ENCODE peak calls at places on chromosomes 11 and 22, in four cellular contexts. L is adrenal gland; A is effector memory CD4-positive, alpha-beta T cell; O is left ventricle myocardium inferior. G is an unnamed sample.

GRCh38 chr11:3627291-3627690 is 14.5 kb downstream of the ART5 start:
- DNase-seq in A (no peak), L (no peak), O (no peak), G (no peak)

GRCh38 chr22:45974498-45974897 is 2.5 kb downstream of the WNT7B start:
- DNase-seq in A (no peak), L (no peak), O (no peak), G (no peak)

GRCh38 chr11:19524171-19524671 is 188.4 kb upstream of the NAV2 start:
- DNase-seq in O (no peak), L (peak; percentile 30), A (no peak), G (no peak)

GRCh38 chr11:131674051-131674755 is 303.8 kb downstream of the NTM start:
- DNase-seq in L (peak; percentile 80), A (no peak), O (peak; percentile 70), G (no peak)

GRCh38 chr22:32880906-32881596 is 79.5 kb downstream of the TIMP3 start:
- DNase-seq in L (peak; percentile 87), O (peak; percentile 89), A (no peak), G (no peak)

GRCh38 chr22:43136255-43136654 is 6.9 kb downstream of the MCAT start:
- DNase-seq in L (no peak), O (peak; percentile 41), A (no peak), G (no peak)

GRCh38 chr22:20565079-20565734 is 57.8 kb downstream of the MED15 start:
- DNase-seq in O (no peak), A (peak; percentile 25), L (no peak), G (no peak)

GRCh38 chr22:36027960-36028645 is 521 bp downstream of the RBFOX2 start:
- DNase-seq in A (no peak), L (peak; percentile 45), O (no peak), G (no peak)

GRCh38 chr11:121452609-121453150 is at the start of gene SORL1-AS1:
- DNase-seq in L (no peak), O (no peak), A (peak; percentile 67), G (no peak)

GRCh38 chr11:14339356-14339755 is 19.6 kb downstream of the RRAS2 start:
- DNase-seq in A (no peak), O (no peak), L (no peak), G (no peak)

GRCh38 chr11:14334193-14334592 is 24.8 kb downstream of the RRAS2 start:
- DNase-seq in L (no peak), O (no peak), A (no peak), G (no peak)

GRCh38 chr11:14334893-14335292 is 24.1 kb downstream of the RRAS2 start:
- DNase-seq in A (no peak), L (no peak), O (no peak), G (no peak)

GRCh38 chr11:14336507-14337503 is 22.2 kb downstream of the RRAS2 start:
- DNase-seq in O (no peak), A (no peak), L (no peak), G (no peak)

DNA sequence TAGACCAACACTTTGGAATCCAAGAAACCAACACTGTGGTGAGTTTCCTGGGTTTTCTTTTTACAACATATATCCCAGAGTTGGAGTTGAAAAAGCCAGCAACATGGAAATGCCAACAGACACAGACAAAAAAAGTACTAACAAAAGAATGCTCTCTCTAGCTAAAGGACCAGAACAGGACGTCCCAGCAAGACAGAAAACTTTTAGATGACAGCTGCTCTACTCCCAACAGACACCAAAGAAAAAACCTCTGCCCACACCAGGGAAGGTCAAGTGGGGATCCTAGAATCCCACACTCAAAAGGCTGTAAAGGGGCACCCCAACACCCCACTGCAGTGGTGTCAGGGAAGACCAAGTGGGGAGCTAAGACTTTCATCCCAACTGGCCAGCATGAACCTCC is 23.3 kb downstream of the RRAS2 start:
- DNase-seq in O (no peak), A (no peak), L (no peak), G (no peak)
- H3K4me1 ChIP-seq in O (peaks cover 13% of the 10 kb centered on the region), A (no peaks in the 10 kb centered on the region), L (peaks cover 6% of the 10 kb centered on the region), G (peaks cover 34% of the 10 kb centered on the region)

GRCh38 chr22:25420471-25420924 is 144.0 kb upstream of the GRK3 start:
- DNase-seq in O (no peak), L (no peak), A (no peak), G (no peak)
- H3K4me3 ChIP-seq in O (peak overlapping the region; percentile 62), L (no peak overlapping the region), A (no peak overlapping the region), G (peak overlapping the region; percentile 59)

GRCh38 chr22:41561335-41561734 is 525 bp downstream of the CSDC2 start:
- DNase-seq in L (peak; percentile 55), A (no peak), O (no peak), G (no peak)
- H3K27ac ChIP-seq in L (peak overlapping the region; percentile 73), A (no peak overlapping the region), O (peak overlapping the region; percentile 97), G (peak overlapping the region; percentile 98)

GRCh38 chr11:75740681-75741080 is 23.0 kb downstream of the MOGAT2 start:
- DNase-seq in O (no peak), A (no peak), L (no peak), G (no peak)

GRCh38 chr11:75743711-75744563 is 24.6 kb upstream of the DGAT2 start:
- DNase-seq in A (no peak), L (no peak), O (peak; percentile 29), G (no peak)

GRCh38 chr11:75745807-75746206 is 22.8 kb upstream of the DGAT2 start:
- DNase-seq in O (no peak), A (no peak), L (no peak), G (no peak)
- H3K4me1 ChIP-seq in O (peaks cover 26% of the 10 kb centered on the region), A (no peaks in the 10 kb centered on the region), L (no peaks in the 10 kb centered on the region), G (no peaks in the 10 kb centered on the region)

DNA sequence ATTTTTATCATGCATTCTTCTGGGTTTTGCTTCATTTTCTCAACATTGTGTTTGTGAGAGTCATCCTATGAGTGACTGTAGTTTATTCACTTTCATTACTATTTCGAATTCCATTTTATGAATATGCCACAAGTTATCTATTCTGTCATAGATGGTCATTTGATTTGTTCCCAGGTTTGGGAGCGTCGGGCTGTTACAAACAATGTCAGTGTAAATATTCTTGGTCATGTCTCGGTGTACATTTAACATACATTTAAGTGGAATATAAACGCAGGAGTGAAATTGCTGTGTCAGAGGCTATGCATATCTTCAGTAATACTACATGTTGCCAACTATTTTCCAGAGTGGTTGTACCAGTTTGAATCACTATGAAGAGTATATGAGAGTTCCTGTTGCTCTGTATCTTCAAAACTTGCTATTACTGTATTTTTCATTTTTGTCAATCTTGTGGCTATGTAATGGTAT is 2.4 kb downstream of the TRIM44 start:
- DNase-seq in O (no peak), A (no peak), L (no peak), G (no peak)
- H3K4me3 ChIP-seq in O (peak overlapping the region; percentile 79), A (no peak overlapping the region), L (no peak overlapping the region), G (peak overlapping the region; percentile 30)

DNA sequence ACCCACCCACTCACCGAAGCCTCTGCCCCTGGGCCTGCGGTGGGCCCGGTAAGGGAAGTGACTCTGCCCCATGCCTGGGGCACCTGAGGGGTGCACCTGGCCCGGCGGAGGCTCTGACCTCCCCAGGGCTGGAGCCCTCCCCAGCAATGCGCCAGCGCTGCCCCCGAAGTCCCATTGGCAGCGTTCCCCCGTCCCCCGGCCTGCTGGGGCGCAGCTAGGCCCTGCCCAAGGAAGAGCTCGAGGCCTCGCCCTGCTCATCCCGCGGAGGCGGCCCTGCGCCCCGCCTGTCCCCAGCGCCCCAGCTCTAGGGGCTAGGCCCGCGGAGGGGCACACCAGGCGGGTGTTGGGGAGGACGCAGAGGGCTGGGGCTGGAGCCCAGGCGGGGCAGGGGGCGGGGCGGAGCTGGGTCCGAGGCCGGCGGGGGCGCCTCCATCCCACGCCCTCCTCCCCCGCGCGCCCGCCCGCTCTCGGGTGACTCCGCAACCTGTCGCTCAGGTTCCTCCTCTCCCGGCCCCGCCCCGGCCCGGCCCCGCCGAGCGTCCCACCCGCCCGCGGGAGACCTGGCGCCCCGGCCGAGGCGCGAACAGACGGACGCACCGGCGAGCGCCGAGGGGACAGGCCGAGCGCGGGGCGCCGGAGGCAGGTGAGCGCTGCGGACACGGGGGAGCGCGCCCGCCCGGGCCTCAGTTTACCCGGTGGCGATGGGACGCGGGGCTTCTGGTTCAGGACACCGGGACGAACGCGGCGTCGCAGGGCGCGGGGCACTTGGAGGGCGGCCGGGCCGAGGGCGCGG is at the start of gene EPS8L2:
- DNase-seq in L (no peak), O (no peak), A (no peak), G (no peak)
- H3K27ac ChIP-seq in L (no peak within 1 kb of the TSS), O (peak within 1 kb of the TSS; percentile 56), A (no peak within 1 kb of the TSS), G (peak within 1 kb of the TSS; percentile 95)

DNA sequence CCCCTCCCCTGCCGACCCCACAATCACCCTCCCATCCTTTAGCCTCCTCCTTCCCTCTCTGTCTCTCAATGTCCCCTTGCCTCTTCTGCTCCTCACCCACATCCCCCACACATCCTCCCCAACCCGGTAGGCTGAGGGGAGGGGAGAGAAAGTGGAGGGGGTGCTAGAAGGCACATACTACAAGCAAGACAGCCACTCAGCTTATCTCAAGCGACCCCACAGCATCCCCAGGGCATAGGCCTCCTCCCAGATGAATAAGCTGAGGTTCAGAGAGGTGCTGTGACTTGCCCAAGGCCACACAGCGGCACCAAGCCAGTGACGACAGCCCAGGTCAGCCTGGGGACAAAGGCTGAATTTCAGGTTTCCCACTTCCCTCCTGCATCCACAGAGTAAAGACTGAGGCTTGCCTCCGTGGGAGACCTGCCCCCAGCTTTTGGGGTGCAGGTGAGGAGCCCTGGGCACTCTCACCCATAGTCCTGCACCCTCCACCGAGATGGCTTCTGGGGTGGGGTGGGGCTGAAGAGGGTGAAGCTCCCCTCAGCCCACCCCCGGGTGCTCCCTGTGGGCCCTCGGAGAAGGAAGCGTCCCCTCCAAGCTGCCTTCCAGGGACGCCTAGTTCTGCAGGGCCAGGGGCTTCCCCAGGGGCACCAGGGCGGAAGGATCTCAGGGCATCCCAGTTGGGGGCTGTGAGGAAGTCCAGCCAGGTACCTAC is 511 bp downstream of the RAC2 start:
- DNase-seq in O (no peak), A (no peak), L (no peak), G (no peak)
- H3K4me1 ChIP-seq in O (peaks cover 5% of the 10 kb centered on the region), A (peaks cover 48% of the 10 kb centered on the region), L (no peaks in the 10 kb centered on the region), G (no peaks in the 10 kb centered on the region)

G was measured in thoracic aorta.